ENCODE peak calls at places on chromosomes 2 and 18, in six cellular contexts. W is chondrocyte, Q is posterior cingulate gyrus, N is NCI-H1092 treated with DMSO at 0.1 percent for 48 hours, R is MCF 10A, B is heart right ventricle. Z is an unnamed sample.
A peak's percentile ranks its signal among the peaks of the same experiment; 100 is the strongest.

GRCh38 chr18:79583426-79583825 is 96.2 kb upstream of the CTDP1 start:
- DNase-seq in W (peak; percentile 50), Q (no peak), N (no peak), R (no peak), B (no peak), Z (no peak)

GRCh38 chr18:67072789-67073188 is 443.7 kb downstream of the DSEL start:
- DNase-seq in W (no peak), Q (no peak), N (no peak), R (no peak), B (no peak), Z (no peak)

GRCh38 chr2:129256642-129257041 is 722.8 kb upstream of the RAB6C start:
- DNase-seq in W (no peak), Q (no peak), N (no peak), R (no peak), B (no peak), Z (no peak)

GRCh38 chr2:30235008-30235655 is 3.8 kb downstream of the LBH start:
- DNase-seq in W (no peak), Q (no peak), N (no peak), R (no peak), B (no peak), Z (no peak)

GRCh38 chr2:19874726-19875125 is 27.1 kb downstream of the TTC32 start:
- DNase-seq in W (no peak), Q (no peak), N (no peak), R (no peak), B (no peak), Z (no peak)

GRCh38 chr2:204452464-204453023 is 92.7 kb upstream of the PARD3B start:
- DNase-seq in W (no peak), Q (no peak), N (peak; percentile 24), R (peak; percentile 85), B (no peak), Z (peak; percentile 89)

GRCh38 chr2:37829202-37829601 is 95.9 kb upstream of the RMDN2 start:
- DNase-seq in W (no peak), Q (no peak), N (no peak), R (peak; percentile 52), B (no peak), Z (peak; percentile 92)

GRCh38 chr2:199692489-199692888 is 158.5 kb downstream of the FTCDNL1 start:
- DNase-seq in W (no peak), Q (peak; percentile 7), N (peak; percentile 84), R (peak; percentile 15), B (no peak), Z (no peak)

GRCh38 chr2:104702451-104702850 is 151.5 kb upstream of the POU3F3 start:
- DNase-seq in W (no peak), Q (no peak), N (peak; percentile 74), R (no peak), B (no peak), Z (no peak)

Z was measured in AG20443.